ENCODE peak calls at places on chromosome 22, in nine cellular contexts. K, R, Q, O, D, V, Z, X and W are unnamed samples.

GRCh38 chr22:39910875-39911601 is 10.2 kb downstream of the GRAP2 start:
- DNase-seq in K (no peak), Q (no peak), V (no peak), Z (no peak), O (no peak), X (no peak), D (no peak), R (no peak), W (no peak)

GRCh38 chr22:34866501-34867171 is 199.3 kb upstream of the ISX start:
- DNase-seq in R (no peak), O (peak), Q (no peak), D (no peak), K (peak), V (no peak), X (no peak), Z (peak), W (no peak)

GRCh38 chr22:41446639-41447434 is at the start of gene TOB2:
- DNase-seq in K (peak), Z (peak), V (peak), D (peak), O (peak), R (peak), X (peak), Q (peak), W (peak)

GRCh38 chr22:44399906-44400762 is 87.4 kb upstream of the SHISAL1 start:
- DNase-seq in R (peak), Q (peak), X (no peak), Z (no peak), O (no peak), D (no peak), K (no peak), V (no peak), W (no peak)

GRCh38 chr22:39634530-39635399 is 64.2 kb downstream of the CACNA1I start:
- DNase-seq in Z (peak), K (peak), Q (no peak), O (peak), D (peak), R (no peak), X (peak), V (peak), W (peak)

GRCh38 chr22:41940853-41941765 is 5.8 kb downstream of the CENPM start:
- DNase-seq in X (peak), O (peak), Z (no peak), V (peak), D (peak), K (peak), Q (peak), R (peak), W (peak)

GRCh38 chr22:50268655-50269113 is 1.5 kb downstream of the MAPK11 start:
- DNase-seq in D (no peak), Z (no peak), O (no peak), K (no peak), X (no peak), Q (no peak), V (no peak), R (no peak), W (no peak)

GRCh38 chr22:45163074-45163416 is 680 bp upstream of the NUP50 start:
- DNase-seq in V (peak), Q (no peak), X (peak), O (peak), K (peak), D (peak), Z (no peak), R (no peak), W (peak)

GRCh38 chr22:46614070-46614931 is 5.9 kb upstream of the GRAMD4 start:
- DNase-seq in Q (peak), O (no peak), V (no peak), D (peak), K (no peak), Z (no peak), X (no peak), R (no peak), W (no peak)

GRCh38 chr22:27667121-27667843 is 134.3 kb downstream of the MN1 start:
- DNase-seq in O (no peak), R (peak), K (no peak), Z (no peak), D (no peak), Q (peak), V (no peak), X (no peak), W (no peak)

GRCh38 chr22:27637604-27638003 is 164.0 kb downstream of the MN1 start:
- DNase-seq in V (peak), R (no peak), K (peak), Z (no peak), O (peak), D (no peak), Q (no peak), X (no peak), W (no peak)

GRCh38 chr22:41030891-41031290 is 61.5 kb upstream of the EP300 start:
- DNase-seq in Z (no peak), R (no peak), O (peak), V (peak), K (peak), D (no peak), X (no peak), Q (no peak), W (no peak)

GRCh38 chr22:41557401-41558240 is 3.2 kb upstream of the CSDC2 start:
- DNase-seq in V (peak), Q (no peak), D (no peak), K (peak), Z (no peak), X (no peak), R (peak), O (peak), W (no peak)

GRCh38 chr22:22203048-22203971 is 41.3 kb upstream of the VPREB1 start:
- DNase-seq in K (no peak), Q (no peak), Z (no peak), X (no peak), R (no peak), D (no peak), V (no peak), O (no peak), W (no peak)

GRCh38 chr22:23098718-23099524 is 28.6 kb downstream of the GNAZ start:
- DNase-seq in K (no peak), O (no peak), Z (no peak), R (peak), Q (no peak), X (no peak), D (no peak), V (no peak), W (peak)

GRCh38 chr22:41415554-41415953 is 31.0 kb downstream of the TOB2 start:
- DNase-seq in Z (no peak), O (no peak), Q (no peak), R (no peak), K (no peak), V (no peak), D (no peak), X (no peak), W (no peak)

GRCh38 chr22:40183029-40183581 is 5.4 kb downstream of the TNRC6B start:
- DNase-seq in K (peak), Q (no peak), R (no peak), X (no peak), D (no peak), V (peak), Z (no peak), O (peak), W (no peak)

GRCh38 chr22:17368727-17369552 is at the start of gene CECR2:
- DNase-seq in K (peak), Z (no peak), D (no peak), X (no peak), V (no peak), R (no peak), O (no peak), Q (peak), W (no peak)

GRCh38 chr22:23844739-23845202 is 6.0 kb upstream of the DERL3 start:
- DNase-seq in R (no peak), D (no peak), K (no peak), V (no peak), Z (no peak), X (no peak), O (no peak), Q (no peak), W (no peak)

GRCh38 chr22:45248832-45249561 is 8.3 kb upstream of the KIAA0930 start:
- DNase-seq in Z (no peak), D (peak), O (peak), V (no peak), X (no peak), Q (no peak), R (no peak), K (no peak), W (no peak)

GRCh38 chr22:50311606-50312351 is 4.3 kb upstream of the PLXNB2 start:
- DNase-seq in X (no peak), O (no peak), Q (no peak), R (no peak), K (no peak), Z (no peak), V (no peak), D (no peak), W (no peak)

GRCh38 chr22:33919591-33920501 is at the start of gene LARGE1:
- DNase-seq in K (peak), O (peak), R (peak), D (peak), X (peak), Z (no peak), V (peak), Q (peak), W (no peak)

GRCh38 chr22:40325315-40325714 is 21.0 kb upstream of the ADSL start:
- DNase-seq in V (no peak), Q (no peak), D (peak), Z (no peak), X (no peak), R (no peak), K (no peak), O (no peak), W (no peak)

GRCh38 chr22:35212020-35212419 is 45.3 kb upstream of the HMGXB4 start:
- DNase-seq in D (no peak), K (peak), Q (no peak), O (peak), V (peak), X (no peak), Z (no peak), R (no peak), W (no peak)

GRCh38 chr22:40714514-40714966 is 35.3 kb downstream of the MCHR1 start:
- DNase-seq in X (no peak), R (no peak), V (peak), K (peak), D (no peak), Q (no peak), Z (no peak), O (peak), W (no peak)

GRCh38 chr22:38412435-38413084 is 42.4 kb downstream of the KCNJ4 start:
- DNase-seq in Q (peak), K (no peak), Z (no peak), R (no peak), D (no peak), X (peak), V (no peak), O (no peak), W (no peak)
- TF ChIP-seq CTCF in Q (peak), K (peak), Z (peak), R (peak), D (peak), X (peak), V (peak), O (peak), W (peak)

GRCh38 chr22:19724927-19725661 is 1.8 kb downstream of the GP1BB start:
- DNase-seq in O (no peak), X (no peak), R (no peak), Z (no peak), D (no peak), K (no peak), V (no peak), Q (no peak), W (no peak)

GRCh38 chr22:19723990-19724827 is 870 bp downstream of the GP1BB start:
- DNase-seq in X (no peak), K (no peak), D (peak), Z (no peak), Q (no peak), V (peak), O (no peak), R (no peak), W (no peak)

GRCh38 chr22:19722175-19722914 is 994 bp upstream of the GP1BB start:
- DNase-seq in D (no peak), X (no peak), O (no peak), K (no peak), R (no peak), Z (no peak), V (no peak), Q (no peak), W (no peak)

GRCh38 chr22:19722915-19723164 is 499 bp upstream of the GP1BB start:
- DNase-seq in X (no peak), K (no peak), D (no peak), Z (no peak), V (no peak), R (no peak), O (no peak), Q (no peak), W (no peak)

GRCh38 chr22:19723165-19723989 is at the start of gene GP1BB:
- DNase-seq in V (no peak), K (no peak), R (no peak), X (no peak), Z (no peak), Q (no peak), O (no peak), D (peak), W (no peak)
- H3K4me3 ChIP-seq in V (no peak), K (no peak), R (no peak), X (peak), Z (no peak), Q (peak), O (no peak), D (no peak), W (no peak)

GRCh38 chr22:25899566-25899965 is 157.6 kb downstream of the MYO18B start:
- DNase-seq in V (no peak), K (no peak), X (no peak), R (no peak), Z (no peak), O (no peak), D (no peak), Q (no peak), W (no peak)

GRCh38 chr22:25900390-25900789 is 158.4 kb downstream of the MYO18B start:
- DNase-seq in O (no peak), R (no peak), V (no peak), D (no peak), K (no peak), Z (no peak), X (no peak), Q (no peak), W (no peak)

GRCh38 chr22:25896592-25896991 is 154.6 kb downstream of the MYO18B start:
- DNase-seq in D (no peak), Q (no peak), R (no peak), K (no peak), X (no peak), O (no peak), Z (no peak), V (no peak), W (no peak)

GRCh38 chr22:25900880-25901279 is 158.9 kb downstream of the MYO18B start:
- DNase-seq in V (no peak), Z (no peak), R (no peak), K (no peak), X (no peak), Q (no peak), O (no peak), D (no peak), W (no peak)

GRCh38 chr22:25898707-25899365 is 156.8 kb downstream of the MYO18B start:
- DNase-seq in Z (no peak), K (peak), O (no peak), Q (no peak), X (no peak), R (no peak), V (no peak), D (peak), W (no peak)
- TF ChIP-seq CTCF in Z (no peak), K (peak), O (no peak), Q (no peak), X (no peak), R (no peak), V (peak), D (peak), W (peak)

GRCh38 chr22:19178065-19178658 is 374 bp downstream of the SLC25A1 start:
- DNase-seq in K (peak), D (no peak), Z (no peak), R (no peak), V (peak), Q (peak), O (no peak), X (peak), W (no peak)

GRCh38 chr22:19176175-19176630 is 2.3 kb downstream of the SLC25A1 start:
- DNase-seq in K (no peak), Q (no peak), V (no peak), O (no peak), D (no peak), Z (no peak), X (no peak), R (no peak), W (no peak)

GRCh38 chr22:19177164-19178064 is 1.1 kb downstream of the SLC25A1 start:
- DNase-seq in D (no peak), R (no peak), K (no peak), O (no peak), X (no peak), Z (no peak), Q (peak), V (no peak), W (no peak)

GRCh38 chr22:19175602-19176174 is 2.8 kb downstream of the SLC25A1 start:
- DNase-seq in X (no peak), O (no peak), Q (no peak), K (no peak), D (no peak), V (no peak), R (no peak), Z (no peak), W (no peak)

GRCh38 chr22:19176732-19177131 is 1.8 kb downstream of the SLC25A1 start:
- DNase-seq in V (no peak), Z (no peak), O (no peak), R (no peak), X (no peak), K (no peak), D (no peak), Q (no peak), W (no peak)
- H3K4me3 ChIP-seq in V (no peak), Z (peak), O (peak), R (peak), X (no peak), K (peak), D (no peak), Q (no peak), W (peak)

DNA sequence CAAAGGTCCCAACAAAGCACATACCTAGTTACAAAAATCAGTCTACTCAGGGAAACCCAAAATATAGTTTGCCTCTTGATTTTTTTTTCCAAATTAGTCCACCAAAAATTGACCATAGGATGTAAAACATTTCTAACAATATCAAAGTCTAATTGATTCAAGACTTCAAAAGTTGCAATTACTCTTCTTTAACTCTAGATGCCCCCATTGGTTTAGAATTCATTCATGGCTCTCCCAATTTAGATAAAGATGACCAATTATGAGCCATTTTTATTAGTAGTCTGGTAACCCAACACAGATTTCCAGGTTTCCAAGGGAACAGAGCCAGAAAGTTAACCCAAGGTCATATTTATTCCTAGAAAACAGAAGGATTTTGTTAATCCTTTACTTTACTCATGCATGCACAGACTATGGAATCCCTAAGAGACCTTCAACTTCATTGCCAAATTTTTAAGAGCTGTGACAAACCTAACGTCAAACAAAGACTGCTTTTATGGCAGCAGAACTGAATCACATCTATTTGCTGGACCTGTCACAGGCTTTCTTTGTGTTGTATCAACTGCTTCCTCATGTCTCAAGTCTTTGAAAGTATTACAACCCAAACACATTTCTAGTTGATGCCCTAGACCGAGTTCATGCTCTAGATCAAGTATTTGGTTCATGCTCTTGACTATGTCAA is 55.3 kb downstream of the C22orf42 start:
- DNase-seq in Q (no peak), V (peak), Z (peak), D (no peak), X (no peak), K (peak), R (no peak), O (peak), W (peak)
- TF ChIP-seq CTCF in Q (no peak), V (peak), Z (no peak), D (peak), X (peak), K (peak), R (no peak), O (peak), W (peak)